ENCODE peak calls at places on chromosomes 16 and 17, in five cellular contexts. P is spleen, I is T-helper 2 cell, T is thoracic aorta, F is GM04504. R is an unnamed sample.
A peak's percentile ranks its signal among the peaks of the same experiment; 100 is the strongest.

GRCh38 chr16:24318670-24319069 is 62.5 kb downstream of the CACNG3 start:
- DNase-seq in P (no peak), I (no peak), T (no peak), F (no peak), R (no peak)

GRCh38 chr16:55502801-55503366 is 6.0 kb upstream of the LPCAT2 start:
- DNase-seq in P (no peak), I (no peak), T (no peak), F (peak; percentile 59), R (no peak)

GRCh38 chr17:60173304-60173807 is 23.6 kb downstream of the CA4 start:
- DNase-seq in P (no peak), I (no peak), T (no peak), F (peak; percentile 48), R (peak; percentile 56)

GRCh38 chr17:38538906-38539305 is 66.8 kb downstream of the SRCIN1 start:
- DNase-seq in P (no peak), I (no peak), T (no peak), F (no peak), R (no peak)

GRCh38 chr17:60989439-60989838 is 311.8 kb downstream of the BCAS3 start:
- DNase-seq in P (no peak), I (no peak), T (no peak), F (no peak), R (no peak)

GRCh38 chr17:35745246-35745645 is 7.8 kb downstream of the GAS2L2 start:
- DNase-seq in P (no peak), I (no peak), T (no peak), F (no peak), R (no peak)

GRCh38 chr17:36597229-36597628 is 4.2 kb upstream of the MRM1 start:
- DNase-seq in P (no peak), I (no peak), T (no peak), F (no peak), R (no peak)

GRCh38 chr16:3065069-3065741 is at the start of gene IL32:
- DNase-seq in P (no peak), I (peak; percentile 90), T (no peak), F (peak; percentile 46), R (peak; percentile 13)

GRCh38 chr17:52758481-52758880 is 600.0 kb upstream of the CA10 start:
- DNase-seq in P (no peak), I (no peak), T (no peak), F (no peak), R (no peak)

GRCh38 chr16:73483934-73484712 is 436.2 kb upstream of the ZFHX3 start:
- DNase-seq in P (no peak), I (no peak), T (no peak), F (no peak), R (peak; percentile 3)

GRCh38 chr17:16027708-16028584 is 28.3 kb downstream of the TTC19 start:
- DNase-seq in P (no peak), I (peak; percentile 86), T (no peak), F (peak; percentile 80), R (peak; percentile 71)

GRCh38 chr17:50129303-50129945 is 536 bp downstream of the SAMD14 start:
- DNase-seq in P (no peak), I (peak; percentile 79), T (no peak), F (no peak), R (no peak)

GRCh38 chr17:19336938-19337711 is 25.4 kb downstream of the B9D1 start:
- DNase-seq in P (peak; percentile 81), I (no peak), T (no peak), F (no peak), R (no peak)

GRCh38 chr17:35238817-35239216 is 4.1 kb upstream of the SLFN5 start:
- DNase-seq in P (no peak), I (peak; percentile 43), T (no peak), F (peak; percentile 17), R (no peak)

GRCh38 chr16:27993587-27993986 is 69.9 kb downstream of the GSG1L start:
- DNase-seq in P (peak; percentile 3), I (no peak), T (no peak), F (no peak), R (no peak)

GRCh38 chr17:19285218-19285900 is 48.2 kb downstream of the EPN2 start:
- DNase-seq in P (peak; percentile 74), I (no peak), T (no peak), F (no peak), R (no peak)

GRCh38 chr16:15811416-15811777 is 45.4 kb downstream of the MYH11 start:
- DNase-seq in P (peak; percentile 22), I (no peak), T (no peak), F (no peak), R (no peak)

GRCh38 chr17:19270951-19271611 is 33.9 kb downstream of the EPN2 start:
- DNase-seq in P (peak; percentile 32), I (no peak), T (no peak), F (no peak), R (no peak)

GRCh38 chr17:42133461-42134041 is 10.9 kb downstream of the HSPB9 start:
- DNase-seq in P (peak; percentile 89), I (peak; percentile 41), T (no peak), F (no peak), R (no peak)

GRCh38 chr16:66660422-66661209 is 35.9 kb downstream of the CMTM4 start:
- DNase-seq in P (peak; percentile 76), I (no peak), T (peak; percentile 28), F (peak; percentile 81), R (peak; percentile 68)

GRCh38 chr16:30141750-30142149 is 18.7 kb upstream of the MAPK3 start:
- DNase-seq in P (no peak), I (peak; percentile 49), T (no peak), F (no peak), R (no peak)

GRCh38 chr17:22671110-22671509 is 978.8 kb downstream of the KCNJ18 start:
- DNase-seq in P (peak; percentile 38), I (no peak), T (no peak), F (no peak), R (no peak)

GRCh38 chr17:79919862-79920720 is 80.9 kb upstream of the CBX4 start:
- DNase-seq in P (no peak), I (no peak), T (no peak), F (no peak), R (no peak)

GRCh38 chr16:67378642-67379041 is 14.7 kb downstream of the TPPP3 start:
- DNase-seq in P (no peak), I (no peak), T (no peak), F (no peak), R (no peak)

GRCh38 chr16:68289202-68289601 is 21.5 kb downstream of the SLC7A6OS start:
- DNase-seq in P (no peak), I (no peak), T (no peak), F (no peak), R (no peak)

GRCh38 chr17:39653662-39654331 is 11.4 kb upstream of the TCAP start:
- DNase-seq in P (peak; percentile 90), I (peak; percentile 67), T (no peak), F (no peak), R (no peak)

GRCh38 chr16:22977294-22977697 is 163.3 kb downstream of the HS3ST2 start:
- DNase-seq in P (no peak), I (no peak), T (no peak), F (no peak), R (peak; percentile 0)

GRCh38 chr17:49987290-49987585 is 7.8 kb downstream of the DLX3 start:
- DNase-seq in P (no peak), I (no peak), T (no peak), F (no peak), R (no peak)

GRCh38 chr17:50638572-50638850 is 3.8 kb downstream of the ABCC3 start:
- DNase-seq in P (no peak), I (no peak), T (no peak), F (peak; percentile 39), R (no peak)